ENCODE peak calls at places on chromosomes 1 and 21, in ten cellular contexts. U is SJSA1; Y is AG10803; C is T-helper 1 cell; N is RWPE1; B is COLO829; G is GM13977; D is effector memory CD8-positive, alpha-beta T cell; V is AG08395; I is fibroblast of gingiva. X is an unnamed sample.
A peak's percentile ranks its signal among the peaks of the same experiment; 100 is the strongest.

GRCh38 chr21:32881458-32881857 is 109.9 kb upstream of the PAXBP1 start:
- DNase-seq in U (no peak), Y (no peak), C (no peak), N (no peak), B (no peak), G (no peak), D (no peak), V (no peak), I (no peak), X (no peak)

GRCh38 chr1:64484651-64485050 is 14.7 kb downstream of the CACHD1 start:
- DNase-seq in U (no peak), Y (no peak), C (no peak), N (no peak), B (no peak), G (no peak), D (no peak), V (no peak), I (peak; percentile 71), X (no peak)

GRCh38 chr1:11929849-11930248 is 3.6 kb upstream of the KIAA2013 start:
- DNase-seq in U (no peak), Y (peak; percentile 82), C (no peak), N (no peak), B (peak; percentile 35), G (peak; percentile 67), D (no peak), V (peak; percentile 65), I (peak; percentile 28), X (no peak)

GRCh38 chr1:220818421-220819173 is 31.9 kb downstream of the MTARC1 start:
- DNase-seq in U (peak; percentile 81), Y (peak; percentile 97), C (no peak), N (no peak), B (no peak), G (no peak), D (no peak), V (peak; percentile 90), I (peak; percentile 88), X (no peak)

GRCh38 chr1:209767706-209768105 is 11.9 kb downstream of the TRAF3IP3 start:
- DNase-seq in U (no peak), Y (no peak), C (no peak), N (no peak), B (no peak), G (no peak), D (no peak), V (no peak), I (no peak), X (no peak)

GRCh38 chr21:28235169-28235892 is 757.3 kb downstream of the LTN1 start:
- DNase-seq in U (no peak), Y (no peak), C (no peak), N (no peak), B (no peak), G (no peak), D (no peak), V (no peak), I (no peak), X (no peak)

GRCh38 chr21:24076179-24076578 is 1531.1 kb downstream of the MRPL39 start:
- DNase-seq in U (no peak), Y (no peak), C (no peak), N (no peak), B (no peak), G (no peak), D (no peak), V (no peak), I (no peak), X (no peak)

GRCh38 chr1:186492531-186493291 is 31.8 kb upstream of the PDC start:
- DNase-seq in U (no peak), Y (no peak), C (no peak), N (no peak), B (no peak), G (no peak), D (no peak), V (no peak), I (no peak), X (no peak)